ENCODE peak calls at places on chromosomes 7 and 10, in ten cellular contexts. One of them, this sample, is unnamed.

GRCh38 chr10:132708441-132708840 is 77.5 kb downstream of the NKX6-2 start:
- DNase-seq in ovary: peak; percentile 12
- DNase-seq in Peyer's patch: peak; percentile 18
- DNase-seq in PC-3: no peak
- DNase-seq in spleen: peak; percentile 57
- DNase-seq in brain microvascular endothelial cell: no peak
- DNase-seq in CD8-positive, alpha-beta T cell: no peak
- DNase-seq in CD4-positive, CD25-positive, alpha-beta regulatory T cell: no peak
- DNase-seq in GM23248: no peak
- DNase-seq in K562: no peak
- DNase-seq in this sample: no peak

GRCh38 chr10:69451209-69451783 is at the start of gene TSPAN15:
- DNase-seq in Peyer's patch: peak; percentile 95
- DNase-seq in CD4-positive, CD25-positive, alpha-beta regulatory T cell: peak; percentile 88
- DNase-seq in CD8-positive, alpha-beta T cell: peak; percentile 43
- DNase-seq in K562: peak; percentile 78
- DNase-seq in GM23248: peak; percentile 70
- DNase-seq in ovary: peak; percentile 70
- DNase-seq in brain microvascular endothelial cell: peak; percentile 70
- DNase-seq in PC-3: peak; percentile 99
- DNase-seq in spleen: peak; percentile 91
- DNase-seq in this sample: peak; percentile 83

GRCh38 chr7:30465342-30466170 is 13.0 kb downstream of the NOD1 start:
- DNase-seq in brain microvascular endothelial cell: no peak
- DNase-seq in CD4-positive, CD25-positive, alpha-beta regulatory T cell: no peak
- DNase-seq in CD8-positive, alpha-beta T cell: no peak
- DNase-seq in spleen: no peak
- DNase-seq in Peyer's patch: no peak
- DNase-seq in ovary: no peak
- DNase-seq in GM23248: peak; percentile 73
- DNase-seq in PC-3: no peak
- DNase-seq in K562: no peak
- DNase-seq in this sample: no peak

GRCh38 chr10:82757907-82758306 is 882.9 kb downstream of the NRG3 start:
- DNase-seq in Peyer's patch: no peak
- DNase-seq in brain microvascular endothelial cell: no peak
- DNase-seq in K562: no peak
- DNase-seq in CD8-positive, alpha-beta T cell: no peak
- DNase-seq in GM23248: no peak
- DNase-seq in ovary: no peak
- DNase-seq in CD4-positive, CD25-positive, alpha-beta regulatory T cell: no peak
- DNase-seq in PC-3: no peak
- DNase-seq in spleen: no peak
- DNase-seq in this sample: no peak

GRCh38 chr7:491292-491957 is 28.2 kb downstream of the PDGFA start:
- DNase-seq in CD4-positive, CD25-positive, alpha-beta regulatory T cell: no peak
- DNase-seq in GM23248: no peak
- DNase-seq in PC-3: no peak
- DNase-seq in K562: no peak
- DNase-seq in brain microvascular endothelial cell: no peak
- DNase-seq in spleen: peak; percentile 41
- DNase-seq in ovary: no peak
- DNase-seq in CD8-positive, alpha-beta T cell: no peak
- DNase-seq in Peyer's patch: peak; percentile 37
- DNase-seq in this sample: no peak

GRCh38 chr10:7111574-7111973 is 299.3 kb downstream of the SFMBT2 start:
- DNase-seq in ovary: no peak
- DNase-seq in Peyer's patch: no peak
- DNase-seq in PC-3: peak; percentile 73
- DNase-seq in CD4-positive, CD25-positive, alpha-beta regulatory T cell: no peak
- DNase-seq in brain microvascular endothelial cell: peak; percentile 44
- DNase-seq in CD8-positive, alpha-beta T cell: no peak
- DNase-seq in GM23248: peak; percentile 80
- DNase-seq in K562: no peak
- DNase-seq in spleen: no peak
- DNase-seq in this sample: no peak

GRCh38 chr7:30330134-30331111 is 46.0 kb downstream of the ZNRF2 start:
- DNase-seq in ovary: no peak
- DNase-seq in spleen: no peak
- DNase-seq in Peyer's patch: no peak
- DNase-seq in brain microvascular endothelial cell: no peak
- DNase-seq in GM23248: no peak
- DNase-seq in K562: peak; percentile 34
- DNase-seq in CD8-positive, alpha-beta T cell: no peak
- DNase-seq in PC-3: no peak
- DNase-seq in CD4-positive, CD25-positive, alpha-beta regulatory T cell: peak; percentile 83
- DNase-seq in this sample: peak; percentile 77

GRCh38 chr10:1133495-1134045 is 77.4 kb downstream of the WDR37 start:
- DNase-seq in GM23248: no peak
- DNase-seq in ovary: no peak
- DNase-seq in Peyer's patch: no peak
- DNase-seq in PC-3: no peak
- DNase-seq in CD4-positive, CD25-positive, alpha-beta regulatory T cell: peak; percentile 34
- DNase-seq in CD8-positive, alpha-beta T cell: no peak
- DNase-seq in spleen: no peak
- DNase-seq in brain microvascular endothelial cell: no peak
- DNase-seq in K562: no peak
- DNase-seq in this sample: no peak

GRCh38 chr7:81500631-81501030 is 269.2 kb downstream of the HGF start:
- DNase-seq in GM23248: no peak
- DNase-seq in K562: no peak
- DNase-seq in brain microvascular endothelial cell: no peak
- DNase-seq in Peyer's patch: no peak
- DNase-seq in PC-3: peak; percentile 5
- DNase-seq in ovary: no peak
- DNase-seq in spleen: no peak
- DNase-seq in CD4-positive, CD25-positive, alpha-beta regulatory T cell: no peak
- DNase-seq in CD8-positive, alpha-beta T cell: no peak
- DNase-seq in this sample: no peak

GRCh38 chr7:81501220-81501619 is 268.6 kb downstream of the HGF start:
- DNase-seq in spleen: no peak
- DNase-seq in brain microvascular endothelial cell: peak; percentile 43
- DNase-seq in K562: no peak
- DNase-seq in ovary: no peak
- DNase-seq in PC-3: peak; percentile 66
- DNase-seq in CD4-positive, CD25-positive, alpha-beta regulatory T cell: no peak
- DNase-seq in GM23248: peak; percentile 53
- DNase-seq in Peyer's patch: no peak
- DNase-seq in CD8-positive, alpha-beta T cell: no peak
- DNase-seq in this sample: no peak

GRCh38 chr7:81503771-81504170 is 266.1 kb downstream of the HGF start:
- DNase-seq in K562: no peak
- DNase-seq in CD8-positive, alpha-beta T cell: no peak
- DNase-seq in brain microvascular endothelial cell: no peak
- DNase-seq in Peyer's patch: no peak
- DNase-seq in GM23248: no peak
- DNase-seq in PC-3: no peak
- DNase-seq in CD4-positive, CD25-positive, alpha-beta regulatory T cell: no peak
- DNase-seq in ovary: no peak
- DNase-seq in spleen: no peak
- DNase-seq in this sample: no peak

GRCh38 chr7:81503321-81503720 is 266.5 kb downstream of the HGF start:
- DNase-seq in CD4-positive, CD25-positive, alpha-beta regulatory T cell: no peak
- DNase-seq in PC-3: no peak
- DNase-seq in spleen: no peak
- DNase-seq in GM23248: no peak
- DNase-seq in Peyer's patch: no peak
- DNase-seq in ovary: no peak
- DNase-seq in CD8-positive, alpha-beta T cell: no peak
- DNase-seq in K562: no peak
- DNase-seq in brain microvascular endothelial cell: no peak
- DNase-seq in this sample: no peak

DNA sequence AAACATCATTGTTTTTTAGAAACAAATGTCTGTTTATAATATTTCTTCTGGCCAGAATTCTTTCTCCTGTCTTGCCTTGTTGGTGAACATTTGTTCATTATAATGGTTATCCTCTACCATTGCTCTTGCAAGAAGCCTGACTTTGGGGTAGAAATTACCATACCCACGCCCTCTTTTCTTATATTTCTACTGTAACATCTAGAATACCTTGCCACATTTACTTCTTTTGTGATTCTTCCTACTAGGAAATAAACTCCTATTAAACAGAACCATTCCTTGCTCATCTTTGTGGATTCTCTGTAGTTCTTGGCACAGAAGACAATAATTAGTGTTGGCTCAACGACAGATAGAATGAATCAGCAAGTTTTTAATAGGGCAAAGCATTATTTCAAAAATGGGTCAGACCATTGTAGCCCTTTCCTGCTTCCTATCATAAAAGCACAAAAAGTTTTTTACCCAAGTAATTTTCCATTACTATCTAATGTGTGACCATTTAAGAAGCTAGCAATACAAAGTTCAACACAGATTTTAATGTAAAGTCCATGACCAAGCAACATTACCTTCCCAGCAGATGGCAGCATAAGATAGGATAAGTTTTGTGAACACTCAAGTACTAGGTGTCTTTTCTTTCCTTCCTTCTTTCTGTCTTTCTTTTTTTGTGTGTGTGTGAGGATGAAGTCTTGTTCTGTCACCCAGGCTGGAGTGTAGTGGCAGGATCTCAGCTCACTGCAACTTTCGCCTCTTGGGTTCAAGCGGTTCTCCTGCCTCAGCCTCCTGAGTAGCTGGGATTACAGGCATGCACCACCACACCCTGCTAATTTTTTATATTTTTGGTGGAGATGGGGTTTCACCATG is 270.4 kb downstream of the HGF start:
- DNase-seq in ovary: no peak
- DNase-seq in brain microvascular endothelial cell: peak; percentile 72
- DNase-seq in K562: peak; percentile 50
- DNase-seq in CD4-positive, CD25-positive, alpha-beta regulatory T cell: peak; percentile 20
- DNase-seq in PC-3: peak; percentile 84
- DNase-seq in GM23248: peak; percentile 82
- DNase-seq in spleen: no peak
- DNase-seq in CD8-positive, alpha-beta T cell: no peak
- DNase-seq in Peyer's patch: no peak
- DNase-seq in this sample: peak; percentile 15
- H3K4me3 ChIP-seq in ovary: no peak overlapping the region
- H3K4me3 ChIP-seq in brain microvascular endothelial cell: no peak overlapping the region
- H3K4me3 ChIP-seq in K562: no peak overlapping the region
- H3K4me3 ChIP-seq in CD4-positive, CD25-positive, alpha-beta regulatory T cell: no peak overlapping the region
- H3K4me3 ChIP-seq in PC-3: peak overlapping the region; percentile 38
- H3K4me3 ChIP-seq in GM23248: peak overlapping the region; percentile 29
- H3K4me3 ChIP-seq in spleen: no peak overlapping the region
- H3K4me3 ChIP-seq in CD8-positive, alpha-beta T cell: no peak overlapping the region
- H3K4me3 ChIP-seq in Peyer's patch: no peak overlapping the region
- H3K4me3 ChIP-seq in this sample: no peak overlapping the region

GRCh38 chr10:124997246-124997790 is 55.4 kb downstream of the ZRANB1 start:
- DNase-seq in GM23248: no peak
- DNase-seq in brain microvascular endothelial cell: no peak
- DNase-seq in CD4-positive, CD25-positive, alpha-beta regulatory T cell: no peak
- DNase-seq in ovary: no peak
- DNase-seq in spleen: no peak
- DNase-seq in Peyer's patch: no peak
- DNase-seq in PC-3: no peak
- DNase-seq in CD8-positive, alpha-beta T cell: no peak
- DNase-seq in K562: no peak
- DNase-seq in this sample: no peak
- H3K36me3 ChIP-seq in GM23248: peaks cover 23% of the 10 kb centered on the region
- H3K36me3 ChIP-seq in brain microvascular endothelial cell: peaks cover 60% of the 10 kb centered on the region
- H3K36me3 ChIP-seq in CD4-positive, CD25-positive, alpha-beta regulatory T cell: no peaks in the 10 kb centered on the region
- H3K36me3 ChIP-seq in ovary: no peaks in the 10 kb centered on the region
- H3K36me3 ChIP-seq in spleen: peaks cover 81% of the 10 kb centered on the region
- H3K36me3 ChIP-seq in Peyer's patch: no peaks in the 10 kb centered on the region
- H3K36me3 ChIP-seq in PC-3: no peaks in the 10 kb centered on the region
- H3K36me3 ChIP-seq in CD8-positive, alpha-beta T cell: no peaks in the 10 kb centered on the region
- H3K36me3 ChIP-seq in K562: no peaks in the 10 kb centered on the region
- H3K36me3 ChIP-seq in this sample: no peaks in the 10 kb centered on the region

DNA sequence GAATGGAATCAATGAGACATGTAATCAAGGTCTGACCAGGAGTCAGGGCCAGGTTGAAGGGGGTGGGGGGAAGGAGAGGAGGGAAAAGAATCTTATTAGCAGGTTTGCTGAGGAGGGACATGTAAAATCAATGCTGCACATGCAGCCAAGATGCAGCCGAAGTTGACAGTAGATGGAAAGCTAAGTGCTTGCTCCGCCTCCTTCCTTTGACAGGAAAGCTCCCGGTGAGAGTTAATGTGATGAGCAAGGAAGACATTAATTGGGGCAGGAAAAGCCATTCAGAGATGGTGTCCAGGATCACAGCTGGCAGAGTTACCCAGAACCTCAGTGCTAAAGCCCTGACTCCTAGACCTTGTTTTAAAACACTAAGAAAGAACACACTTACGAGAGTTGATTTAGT is 24.3 kb downstream of the PLXNA4 start:
- DNase-seq in K562: no peak
- DNase-seq in ovary: no peak
- DNase-seq in Peyer's patch: no peak
- DNase-seq in CD4-positive, CD25-positive, alpha-beta regulatory T cell: no peak
- DNase-seq in CD8-positive, alpha-beta T cell: no peak
- DNase-seq in spleen: no peak
- DNase-seq in PC-3: no peak
- DNase-seq in GM23248: no peak
- DNase-seq in brain microvascular endothelial cell: no peak
- DNase-seq in this sample: no peak
- H3K4me3 ChIP-seq in K562: no peak overlapping the region
- H3K4me3 ChIP-seq in ovary: no peak overlapping the region
- H3K4me3 ChIP-seq in Peyer's patch: no peak overlapping the region
- H3K4me3 ChIP-seq in CD4-positive, CD25-positive, alpha-beta regulatory T cell: no peak overlapping the region
- H3K4me3 ChIP-seq in CD8-positive, alpha-beta T cell: no peak overlapping the region
- H3K4me3 ChIP-seq in spleen: no peak overlapping the region
- H3K4me3 ChIP-seq in PC-3: no peak overlapping the region
- H3K4me3 ChIP-seq in GM23248: no peak overlapping the region
- H3K4me3 ChIP-seq in brain microvascular endothelial cell: no peak overlapping the region
- H3K4me3 ChIP-seq in this sample: no peak overlapping the region

GRCh38 chr7:139245401-139245800 is 14.4 kb downstream of the UBN2 start:
- DNase-seq in CD8-positive, alpha-beta T cell: no peak
- DNase-seq in ovary: no peak
- DNase-seq in K562: no peak
- DNase-seq in brain microvascular endothelial cell: no peak
- DNase-seq in Peyer's patch: no peak
- DNase-seq in spleen: no peak
- DNase-seq in GM23248: no peak
- DNase-seq in CD4-positive, CD25-positive, alpha-beta regulatory T cell: no peak
- DNase-seq in PC-3: no peak
- DNase-seq in this sample: no peak

GRCh38 chr7:139249179-139249822 is 18.3 kb downstream of the UBN2 start:
- DNase-seq in CD8-positive, alpha-beta T cell: no peak
- DNase-seq in ovary: no peak
- DNase-seq in GM23248: no peak
- DNase-seq in PC-3: no peak
- DNase-seq in spleen: no peak
- DNase-seq in CD4-positive, CD25-positive, alpha-beta regulatory T cell: no peak
- DNase-seq in brain microvascular endothelial cell: no peak
- DNase-seq in Peyer's patch: no peak
- DNase-seq in K562: no peak
- DNase-seq in this sample: no peak

GRCh38 chr7:139242741-139243281 is 11.8 kb downstream of the UBN2 start:
- DNase-seq in CD4-positive, CD25-positive, alpha-beta regulatory T cell: no peak
- DNase-seq in Peyer's patch: no peak
- DNase-seq in PC-3: peak; percentile 80
- DNase-seq in ovary: no peak
- DNase-seq in GM23248: peak; percentile 74
- DNase-seq in CD8-positive, alpha-beta T cell: no peak
- DNase-seq in spleen: no peak
- DNase-seq in K562: peak; percentile 54
- DNase-seq in brain microvascular endothelial cell: no peak
- DNase-seq in this sample: no peak

GRCh38 chr7:139246494-139246893 is 15.5 kb downstream of the UBN2 start:
- DNase-seq in CD4-positive, CD25-positive, alpha-beta regulatory T cell: no peak
- DNase-seq in brain microvascular endothelial cell: no peak
- DNase-seq in K562: no peak
- DNase-seq in Peyer's patch: no peak
- DNase-seq in ovary: no peak
- DNase-seq in PC-3: no peak
- DNase-seq in spleen: no peak
- DNase-seq in CD8-positive, alpha-beta T cell: no peak
- DNase-seq in GM23248: no peak
- DNase-seq in this sample: no peak

GRCh38 chr7:139246905-139247304 is 15.9 kb downstream of the UBN2 start:
- DNase-seq in K562: no peak
- DNase-seq in brain microvascular endothelial cell: no peak
- DNase-seq in CD8-positive, alpha-beta T cell: no peak
- DNase-seq in Peyer's patch: no peak
- DNase-seq in CD4-positive, CD25-positive, alpha-beta regulatory T cell: no peak
- DNase-seq in spleen: no peak
- DNase-seq in PC-3: no peak
- DNase-seq in GM23248: peak; percentile 83
- DNase-seq in ovary: no peak
- DNase-seq in this sample: no peak
- H3K36me3 ChIP-seq in K562: peaks cover 76% of the 10 kb centered on the region
- H3K36me3 ChIP-seq in brain microvascular endothelial cell: peaks cover 7% of the 10 kb centered on the region
- H3K36me3 ChIP-seq in CD8-positive, alpha-beta T cell: peaks cover 5% of the 10 kb centered on the region
- H3K36me3 ChIP-seq in Peyer's patch: no peaks in the 10 kb centered on the region
- H3K36me3 ChIP-seq in CD4-positive, CD25-positive, alpha-beta regulatory T cell: peaks cover 22% of the 10 kb centered on the region
- H3K36me3 ChIP-seq in spleen: peaks cover 100% of the 10 kb centered on the region
- H3K36me3 ChIP-seq in PC-3: no peaks in the 10 kb centered on the region
- H3K36me3 ChIP-seq in GM23248: peaks cover 32% of the 10 kb centered on the region
- H3K36me3 ChIP-seq in ovary: no peaks in the 10 kb centered on the region
- H3K36me3 ChIP-seq in this sample: peaks cover 2% of the 10 kb centered on the region